ENCODE peak calls at places on chromosome 20, in six cellular contexts. D is AG09319, P is GM20000, W is lower lobe of right lung, O is brain microvascular endothelial cell, B is Calu3. E is an unnamed sample.

GRCh38 chr20:35978041-35978513 is 9.7 kb downstream of the CNBD2 start:
- DNase-seq in O (no peak), D (no peak), W (no peak), B (no peak), P (no peak), E (no peak)

GRCh38 chr20:4119854-4120209 is 104.5 kb upstream of the RNF24 start:
- DNase-seq in P (no peak), B (no peak), O (no peak), D (no peak), W (no peak), E (no peak)

GRCh38 chr20:38890497-38890818 is 35.8 kb upstream of the FAM83D start:
- DNase-seq in B (no peak), D (no peak), O (no peak), P (no peak), W (no peak), E (no peak)

GRCh38 chr20:40683221-40683893 is 5.7 kb downstream of the MAFB start:
- DNase-seq in W (peak), P (no peak), B (no peak), O (peak), D (no peak), E (no peak)

GRCh38 chr20:41185013-41185757 is 47.8 kb downstream of the PLCG1 start:
- DNase-seq in B (no peak), W (peak), P (no peak), D (no peak), O (no peak), E (no peak)

GRCh38 chr20:25320035-25320800 is 70.4 kb downstream of the ABHD12 start:
- DNase-seq in O (no peak), D (no peak), B (no peak), W (no peak), P (no peak), E (no peak)

GRCh38 chr20:25632940-25633790 is 9.4 kb upstream of the NANP start:
- DNase-seq in D (no peak), W (no peak), P (no peak), O (no peak), B (no peak), E (peak)

GRCh38 chr20:60481742-60482133 is 523.5 kb downstream of the CDH26 start:
- DNase-seq in B (no peak), O (no peak), P (no peak), D (no peak), W (no peak), E (no peak)

GRCh38 chr20:47328841-47329448 is 27.6 kb downstream of the ZMYND8 start:
- DNase-seq in O (no peak), B (no peak), P (no peak), W (peak), D (no peak), E (no peak)

GRCh38 chr20:40110241-40110910 is 578.7 kb downstream of the MAFB start:
- DNase-seq in B (no peak), W (no peak), D (no peak), P (no peak), O (no peak), E (no peak)

GRCh38 chr20:59861389-59861788 is 72.0 kb downstream of the SYCP2 start:
- DNase-seq in D (no peak), B (no peak), P (no peak), W (no peak), O (no peak), E (no peak)

GRCh38 chr20:61949363-61949713 is 116.3 kb downstream of the TAF4 start:
- DNase-seq in O (no peak), P (no peak), B (no peak), D (no peak), W (peak), E (no peak)

GRCh38 chr20:54922636-54923035 is 447.2 kb downstream of the DOK5 start:
- DNase-seq in B (no peak), P (no peak), W (no peak), O (no peak), D (no peak), E (no peak)

GRCh38 chr20:63035284-63036185 is 28.8 kb upstream of the BHLHE23 start:
- DNase-seq in W (peak), B (no peak), P (peak), O (no peak), D (no peak), E (no peak)

GRCh38 chr20:45892828-45893500 is 1.8 kb downstream of the CTSA start:
- DNase-seq in P (no peak), B (no peak), W (no peak), O (no peak), D (no peak), E (no peak)

GRCh38 chr20:41318271-41318649 is 729 bp upstream of the ZHX3 start:
- DNase-seq in O (no peak), W (no peak), B (no peak), P (no peak), D (no peak), E (no peak)

GRCh38 chr20:48384147-48384818 is 443.5 kb downstream of the PREX1 start:
- DNase-seq in P (peak), O (no peak), W (no peak), D (no peak), B (peak), E (no peak)

GRCh38 chr20:21322921-21323321 is 19.8 kb downstream of the XRN2 start:
- DNase-seq in O (peak), P (no peak), B (no peak), W (no peak), D (no peak), E (no peak)

GRCh38 chr20:37377346-37378081 is 31.6 kb downstream of the SRC start:
- DNase-seq in B (no peak), P (no peak), D (no peak), W (no peak), O (no peak), E (no peak)

GRCh38 chr20:44836596-44837120 is 26.3 kb upstream of the RIMS4 start:
- DNase-seq in B (no peak), P (no peak), W (no peak), O (no peak), D (no peak), E (no peak)
- TF ChIP-seq CTCF in B (no peak), P (no peak), W (no peak), O (no peak), D (no peak), E (no peak)

GRCh38 chr20:32509639-32510066 is 75.5 kb downstream of the NOL4L start:
- DNase-seq in P (peak), W (no peak), B (no peak), O (no peak), D (no peak), E (peak)
- TF ChIP-seq CTCF in P (no peak), W (peak), B (no peak), O (peak), D (peak), E (peak)

DNA sequence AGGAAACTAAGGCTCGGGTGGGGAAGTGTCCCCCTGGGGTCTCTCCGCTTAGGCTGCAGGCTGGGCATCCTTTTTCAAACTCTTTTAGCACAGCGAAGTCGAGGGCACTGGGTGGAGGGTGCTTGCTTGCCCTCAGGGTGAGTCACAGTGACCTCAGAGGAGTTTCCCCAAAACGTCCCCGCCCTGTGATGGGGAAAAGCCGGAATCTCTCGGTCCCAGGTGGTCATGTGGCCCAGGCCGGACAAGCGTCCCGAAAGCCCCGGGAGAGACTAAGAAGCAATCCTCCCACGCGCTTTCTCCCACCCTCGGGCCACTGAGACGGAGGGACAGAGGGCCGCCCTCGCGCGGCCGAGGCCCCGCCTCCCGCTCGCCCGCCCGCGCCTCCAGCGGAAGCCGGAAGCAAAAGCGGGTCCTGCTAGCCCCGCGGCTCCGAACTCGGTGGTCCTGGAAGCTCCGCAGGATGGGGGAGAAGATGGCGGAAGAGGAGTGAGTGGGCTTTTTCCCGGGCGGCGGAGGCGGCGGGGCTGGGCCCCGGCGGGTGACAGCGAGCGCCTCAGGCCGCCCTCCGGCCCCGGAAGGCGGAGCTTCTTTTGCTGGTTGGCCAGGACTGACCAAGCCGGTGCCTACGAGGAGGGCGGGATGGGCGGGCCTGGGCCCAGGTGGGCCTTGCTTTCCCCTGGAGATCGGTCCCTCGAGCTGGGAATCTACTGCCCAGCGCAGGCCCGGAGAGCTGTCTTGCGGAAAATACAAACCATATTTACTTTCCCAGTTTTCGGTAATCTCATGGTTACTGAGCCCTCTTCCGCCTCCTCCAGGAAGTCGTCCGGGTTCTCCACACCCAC is at the start of gene SLC9A8:
- DNase-seq in W (peak), O (peak), D (peak), P (peak), B (peak), E (peak)
- TF ChIP-seq CTCF in W (peak), O (peak), D (peak), P (no peak), B (peak), E (peak)

GRCh38 chr20:57573893-57574292 is 13.0 kb downstream of the PCK1 start:
- DNase-seq in P (no peak), W (no peak), O (no peak), D (no peak), B (no peak), E (no peak)
- TF ChIP-seq CTCF in P (no peak), W (peak), O (peak), D (peak), B (peak), E (peak)

DNA sequence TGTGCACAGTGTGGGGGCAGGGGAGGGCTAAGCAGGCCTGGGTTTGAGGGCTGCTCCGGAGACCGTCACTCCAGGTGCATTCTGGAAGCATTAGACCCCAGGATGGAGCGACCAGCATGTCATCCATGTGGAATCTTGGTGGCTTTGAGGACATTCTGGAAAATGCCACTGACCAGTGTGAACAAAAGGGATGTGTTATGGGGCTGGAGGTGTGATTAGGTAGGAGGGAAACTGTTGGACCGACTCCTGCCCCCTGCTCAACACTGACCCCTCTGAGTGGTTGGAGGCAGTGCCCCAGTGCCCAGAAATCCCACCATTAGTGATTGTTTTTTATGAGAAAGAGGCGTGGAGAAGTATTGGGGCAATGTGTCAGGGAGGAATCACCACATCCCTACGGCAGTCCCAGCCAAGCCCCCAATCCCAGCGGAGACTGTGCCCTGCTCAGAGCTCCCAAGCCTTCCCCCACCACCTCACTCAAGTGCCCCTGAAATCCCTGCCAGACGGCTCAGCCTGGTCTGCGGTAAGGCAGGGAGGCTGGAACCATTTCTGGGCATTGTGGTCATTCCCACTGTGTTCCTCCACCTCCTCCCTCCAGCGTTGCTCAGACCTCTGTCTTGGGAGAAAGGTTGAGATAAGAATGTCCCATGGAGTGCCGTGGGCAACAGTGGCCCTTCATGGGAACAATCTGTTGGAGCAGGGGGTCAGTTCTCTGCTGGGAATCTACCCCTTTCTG is 44.0 kb upstream of the TTPAL start:
- DNase-seq in W (no peak), P (no peak), B (no peak), D (no peak), O (no peak), E (no peak)
- TF ChIP-seq CTCF in W (no peak), P (no peak), B (peak), D (no peak), O (peak), E (no peak)

GRCh38 chr20:50305636-50306477 is 115.2 kb downstream of the CEBPB start:
- DNase-seq in W (no peak), D (no peak), B (no peak), O (no peak), P (no peak), E (peak)

GRCh38 chr20:50304883-50305635 is 114.4 kb downstream of the CEBPB start:
- DNase-seq in D (peak), B (no peak), O (peak), P (no peak), W (peak), E (peak)

GRCh38 chr20:50304501-50304856 is 113.8 kb downstream of the CEBPB start:
- DNase-seq in B (no peak), W (no peak), O (no peak), D (peak), P (no peak), E (peak)

GRCh38 chr20:50302463-50303041 is 111.9 kb downstream of the CEBPB start:
- DNase-seq in P (no peak), D (no peak), O (no peak), B (no peak), W (peak), E (no peak)

GRCh38 chr20:50303573-50304500 is 113.2 kb downstream of the CEBPB start:
- DNase-seq in O (peak), P (no peak), D (peak), B (peak), W (peak), E (peak)
- TF ChIP-seq CTCF in O (no peak), P (no peak), D (no peak), B (no peak), W (no peak), E (no peak)

GRCh38 chr20:9608639-9609440 is 94.5 kb downstream of the LAMP5 start:
- DNase-seq in P (no peak), W (no peak), B (no peak), D (no peak), O (no peak), E (no peak)
- TF ChIP-seq CTCF in P (no peak), W (no peak), B (no peak), D (no peak), O (no peak), E (no peak)

E was measured in HFFc6.